ENCODE peak calls at places on chromosomes 4 and X, in ten cellular contexts. One of them, this sample, is unnamed.
A peak's percentile ranks its signal among the peaks of the same experiment; 100 is the strongest.

GRCh38 chr4:3440011-3440410 is 1.8 kb upstream of the HGFAC start:
- DNase-seq in T-helper 9 cell: no peak
- DNase-seq in heart right ventricle: peak; percentile 9
- DNase-seq in cardiac fibroblast: no peak
- DNase-seq in amniotic stem cell: no peak
- DNase-seq in WTC11: no peak
- DNase-seq in AG09309: no peak
- DNase-seq in right cardiac atrium: no peak
- DNase-seq in fibroblast of the aortic adventitia: peak; percentile 17
- DNase-seq in SK-MEL-5: no peak
- DNase-seq in this sample: no peak

GRCh38 chr4:184170996-184171395 is 46.7 kb downstream of the ENPP6 start:
- DNase-seq in T-helper 9 cell: no peak
- DNase-seq in heart right ventricle: no peak
- DNase-seq in cardiac fibroblast: peak; percentile 7
- DNase-seq in amniotic stem cell: no peak
- DNase-seq in WTC11: peak; percentile 60
- DNase-seq in AG09309: peak; percentile 7
- DNase-seq in right cardiac atrium: no peak
- DNase-seq in fibroblast of the aortic adventitia: peak; percentile 48
- DNase-seq in SK-MEL-5: no peak
- DNase-seq in this sample: no peak

GRCh38 chrX:17590892-17591740 is 146.2 kb upstream of the SCML1 start:
- DNase-seq in T-helper 9 cell: no peak
- DNase-seq in heart right ventricle: peak; percentile 27
- DNase-seq in cardiac fibroblast: peak; percentile 80
- DNase-seq in amniotic stem cell: peak; percentile 59
- DNase-seq in WTC11: peak; percentile 57
- DNase-seq in AG09309: peak; percentile 63
- DNase-seq in right cardiac atrium: peak; percentile 44
- DNase-seq in fibroblast of the aortic adventitia: peak; percentile 90
- DNase-seq in SK-MEL-5: peak; percentile 57
- DNase-seq in this sample: peak; percentile 46

GRCh38 chr4:157072002-157072401 is 3.9 kb upstream of the GLRB start:
- DNase-seq in T-helper 9 cell: no peak
- DNase-seq in heart right ventricle: no peak
- DNase-seq in cardiac fibroblast: peak; percentile 29
- DNase-seq in amniotic stem cell: peak; percentile 16
- DNase-seq in WTC11: no peak
- DNase-seq in AG09309: no peak
- DNase-seq in right cardiac atrium: no peak
- DNase-seq in fibroblast of the aortic adventitia: peak; percentile 34
- DNase-seq in SK-MEL-5: no peak
- DNase-seq in this sample: no peak

GRCh38 chrX:21623778-21624501 is 34.2 kb downstream of the KLHL34 start:
- DNase-seq in T-helper 9 cell: no peak
- DNase-seq in heart right ventricle: no peak
- DNase-seq in cardiac fibroblast: no peak
- DNase-seq in amniotic stem cell: no peak
- DNase-seq in WTC11: no peak
- DNase-seq in AG09309: no peak
- DNase-seq in right cardiac atrium: no peak
- DNase-seq in fibroblast of the aortic adventitia: no peak
- DNase-seq in SK-MEL-5: no peak
- DNase-seq in this sample: no peak

GRCh38 chr4:168408620-168409019 is 71.7 kb downstream of the DDX60L start:
- DNase-seq in T-helper 9 cell: no peak
- DNase-seq in heart right ventricle: no peak
- DNase-seq in cardiac fibroblast: peak; percentile 96
- DNase-seq in amniotic stem cell: peak; percentile 69
- DNase-seq in WTC11: no peak
- DNase-seq in AG09309: peak; percentile 93
- DNase-seq in right cardiac atrium: peak; percentile 57
- DNase-seq in fibroblast of the aortic adventitia: peak; percentile 95
- DNase-seq in SK-MEL-5: peak; percentile 75
- DNase-seq in this sample: peak; percentile 1

GRCh38 chr4:100391913-100392312 is 125.9 kb downstream of the EMCN start:
- DNase-seq in T-helper 9 cell: no peak
- DNase-seq in heart right ventricle: no peak
- DNase-seq in cardiac fibroblast: peak; percentile 54
- DNase-seq in amniotic stem cell: no peak
- DNase-seq in WTC11: no peak
- DNase-seq in AG09309: peak; percentile 4
- DNase-seq in right cardiac atrium: no peak
- DNase-seq in fibroblast of the aortic adventitia: peak; percentile 37
- DNase-seq in SK-MEL-5: no peak
- DNase-seq in this sample: no peak

GRCh38 chrX:40729923-40730584 is 5.3 kb downstream of the MED14 start:
- DNase-seq in T-helper 9 cell: no peak
- DNase-seq in heart right ventricle: no peak
- DNase-seq in cardiac fibroblast: no peak
- DNase-seq in amniotic stem cell: no peak
- DNase-seq in WTC11: no peak
- DNase-seq in AG09309: no peak
- DNase-seq in right cardiac atrium: no peak
- DNase-seq in fibroblast of the aortic adventitia: no peak
- DNase-seq in SK-MEL-5: no peak
- DNase-seq in this sample: no peak

GRCh38 chr4:14653338-14653737 is 348.9 kb upstream of the CPEB2 start:
- DNase-seq in T-helper 9 cell: no peak
- DNase-seq in heart right ventricle: no peak
- DNase-seq in cardiac fibroblast: no peak
- DNase-seq in amniotic stem cell: no peak
- DNase-seq in WTC11: no peak
- DNase-seq in AG09309: no peak
- DNase-seq in right cardiac atrium: no peak
- DNase-seq in fibroblast of the aortic adventitia: no peak
- DNase-seq in SK-MEL-5: peak; percentile 17
- DNase-seq in this sample: no peak

GRCh38 chr4:122830392-122831095 is 3.9 kb downstream of the FGF2 start:
- DNase-seq in T-helper 9 cell: no peak
- DNase-seq in heart right ventricle: no peak
- DNase-seq in cardiac fibroblast: peak; percentile 65
- DNase-seq in amniotic stem cell: no peak
- DNase-seq in WTC11: no peak
- DNase-seq in AG09309: no peak
- DNase-seq in right cardiac atrium: no peak
- DNase-seq in fibroblast of the aortic adventitia: peak; percentile 84
- DNase-seq in SK-MEL-5: no peak
- DNase-seq in this sample: no peak

GRCh38 chrX:154751669-154752271 is 893 bp upstream of the GAB3 start:
- DNase-seq in T-helper 9 cell: no peak
- DNase-seq in heart right ventricle: no peak
- DNase-seq in cardiac fibroblast: no peak
- DNase-seq in amniotic stem cell: no peak
- DNase-seq in WTC11: no peak
- DNase-seq in AG09309: no peak
- DNase-seq in right cardiac atrium: no peak
- DNase-seq in fibroblast of the aortic adventitia: no peak
- DNase-seq in SK-MEL-5: no peak
- DNase-seq in this sample: no peak

GRCh38 chrX:13340182-13340791 is 20.4 kb upstream of the ATXN3L start:
- DNase-seq in T-helper 9 cell: no peak
- DNase-seq in heart right ventricle: no peak
- DNase-seq in cardiac fibroblast: peak; percentile 4
- DNase-seq in amniotic stem cell: no peak
- DNase-seq in WTC11: no peak
- DNase-seq in AG09309: no peak
- DNase-seq in right cardiac atrium: no peak
- DNase-seq in fibroblast of the aortic adventitia: peak; percentile 24
- DNase-seq in SK-MEL-5: no peak
- DNase-seq in this sample: no peak

GRCh38 chr4:23368081-23368697 is 521.7 kb downstream of the PPARGC1A start:
- DNase-seq in T-helper 9 cell: no peak
- DNase-seq in heart right ventricle: no peak
- DNase-seq in cardiac fibroblast: peak; percentile 13
- DNase-seq in amniotic stem cell: no peak
- DNase-seq in WTC11: peak; percentile 72
- DNase-seq in AG09309: no peak
- DNase-seq in right cardiac atrium: peak; percentile 27
- DNase-seq in fibroblast of the aortic adventitia: no peak
- DNase-seq in SK-MEL-5: peak; percentile 82
- DNase-seq in this sample: no peak

This sample was measured in globus pallidus.